ENCODE peak calls at places on chromosomes 11 and 22, in seven cellular contexts. I, K, Y, Q, L, A and N are unnamed samples.

GRCh38 chr11:118625976-118626375 is 18.6 kb downstream of the PHLDB1 start:
- DNase-seq in I (no peak), K (no peak), Y (no peak), Q (no peak), L (no peak), A (no peak), N (no peak)

GRCh38 chr11:35541621-35542375 is 16.4 kb upstream of the PAMR1 start:
- DNase-seq in I (no peak), K (no peak), Y (no peak), Q (peak), L (peak), A (peak), N (no peak)

GRCh38 chr11:124823512-124824376 is 23.5 kb upstream of the MSANTD2 start:
- DNase-seq in I (no peak), K (no peak), Y (peak), Q (no peak), L (peak), A (no peak), N (no peak)

GRCh38 chr22:35218079-35218478 is 39.2 kb upstream of the HMGXB4 start:
- DNase-seq in I (no peak), K (no peak), Y (no peak), Q (no peak), L (peak), A (no peak), N (no peak)

GRCh38 chr11:96001037-96001436 is 77.1 kb upstream of the MTMR2 start:
- DNase-seq in I (no peak), K (peak), Y (peak), Q (peak), L (peak), A (no peak), N (peak)

GRCh38 chr11:2178906-2179494 is 7.4 kb upstream of the TH start:
- DNase-seq in I (no peak), K (no peak), Y (no peak), Q (peak), L (peak), A (peak), N (no peak)

GRCh38 chr22:28171135-28171534 is 252.1 kb upstream of the PITPNB start:
- DNase-seq in I (no peak), K (no peak), Y (no peak), Q (peak), L (peak), A (no peak), N (no peak)

GRCh38 chr11:30984827-30985226 is 384.7 kb downstream of the DCDC1 start:
- DNase-seq in I (no peak), K (no peak), Y (no peak), Q (no peak), L (peak), A (peak), N (no peak)

GRCh38 chr11:119044708-119045107 is 12.3 kb downstream of the HYOU1 start:
- DNase-seq in I (no peak), K (no peak), Y (no peak), Q (no peak), L (no peak), A (no peak), N (no peak)

GRCh38 chr11:117589024-117589423 is 208.0 kb downstream of the DSCAML1 start:
- DNase-seq in I (no peak), K (no peak), Y (no peak), Q (no peak), L (no peak), A (no peak), N (no peak)

GRCh38 chr11:63871962-63872832 is 33.3 kb downstream of the MARK2 start:
- DNase-seq in I (peak), K (peak), Y (peak), Q (peak), L (peak), A (peak), N (peak)

GRCh38 chr22:41687901-41688364 is 734 bp downstream of the SNU13 start:
- DNase-seq in I (no peak), K (no peak), Y (no peak), Q (peak), L (peak), A (peak), N (peak)

GRCh38 chr22:39123811-39124668 is 27.0 kb downstream of the APOBEC3H start:
- DNase-seq in I (peak), K (no peak), Y (no peak), Q (no peak), L (no peak), A (no peak), N (no peak)

GRCh38 chr11:85595285-85595884 is 31.8 kb downstream of the DLG2 start:
- DNase-seq in I (peak), K (no peak), Y (no peak), Q (peak), L (peak), A (peak), N (no peak)

GRCh38 chr11:56234155-56234554 is at the start of gene OR5T2:
- DNase-seq in I (no peak), K (no peak), Y (no peak), Q (no peak), L (no peak), A (no peak), N (no peak)

GRCh38 chr22:22099833-22100812 is 117.5 kb upstream of the TOP3B start:
- DNase-seq in I (no peak), K (no peak), Y (no peak), Q (peak), L (no peak), A (no peak), N (no peak)
- TF ChIP-seq CTCF in I (peak), K (no peak), Y (no peak), Q (peak), L (peak), A (no peak), N (no peak)

GRCh38 chr11:66747480-66747879 is 18.5 kb upstream of the SPTBN2 start:
- DNase-seq in I (no peak), K (no peak), Y (no peak), Q (no peak), L (no peak), A (no peak), N (no peak)

GRCh38 chr11:66745356-66746235 is 16.6 kb upstream of the SPTBN2 start:
- DNase-seq in I (peak), K (no peak), Y (peak), Q (no peak), L (no peak), A (peak), N (peak)

GRCh38 chr11:66743271-66743968 is 14.4 kb upstream of the SPTBN2 start:
- DNase-seq in I (no peak), K (no peak), Y (peak), Q (no peak), L (no peak), A (peak), N (no peak)

GRCh38 chr11:66749091-66749490 is 20.1 kb upstream of the SPTBN2 start:
- DNase-seq in I (no peak), K (no peak), Y (peak), Q (no peak), L (no peak), A (no peak), N (no peak)

DNA sequence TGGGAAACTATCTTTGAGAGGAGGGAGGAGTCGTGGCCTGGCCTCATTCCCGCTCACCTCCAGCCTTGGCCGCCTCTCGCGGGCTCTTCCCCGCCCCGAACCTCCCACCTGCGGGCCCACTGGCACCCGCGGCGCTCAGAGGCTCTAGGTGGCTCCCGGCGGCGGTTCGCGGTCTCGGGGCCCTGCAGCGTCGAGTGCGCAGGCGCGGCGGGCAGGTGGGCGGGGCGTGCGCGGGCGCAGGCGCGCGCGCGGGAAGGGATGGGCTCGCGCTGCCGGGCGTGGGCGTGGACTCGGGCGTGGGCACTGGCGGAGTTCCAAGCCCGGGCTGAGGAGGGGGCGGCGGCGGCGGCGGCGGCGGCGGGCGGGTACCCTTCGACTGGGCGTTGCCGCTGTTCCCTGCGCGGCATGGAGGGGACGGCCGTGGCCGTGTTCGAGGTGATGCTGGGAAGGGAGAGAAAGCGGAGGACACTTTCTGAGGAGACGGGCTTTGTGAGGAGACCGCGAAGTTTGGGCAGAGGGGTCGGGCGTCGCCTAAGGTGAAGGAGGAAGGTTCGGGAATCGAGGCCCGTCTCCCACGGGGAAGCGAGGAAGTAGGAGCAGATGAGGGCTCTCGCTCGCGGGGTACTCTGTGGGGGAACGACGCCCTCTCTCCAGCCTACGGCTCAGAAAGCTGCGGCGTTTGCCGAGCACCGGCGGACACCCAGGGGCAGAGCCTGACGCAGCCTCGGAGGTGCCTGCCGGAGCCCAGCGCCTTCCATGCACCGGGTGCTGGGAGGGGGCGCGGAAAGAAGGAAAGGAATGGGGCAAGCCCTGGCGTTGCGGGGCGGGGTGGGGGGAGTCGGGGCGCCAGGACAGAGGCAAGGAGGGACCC is 15.7 kb upstream of the SPTBN2 start:
- DNase-seq in I (peak), K (peak), Y (peak), Q (peak), L (peak), A (peak), N (peak)
- TF ChIP-seq CTCF in I (peak), K (no peak), Y (no peak), Q (no peak), L (no peak), A (no peak), N (no peak)

GRCh38 chr11:106415510-106415909 is 338.0 kb downstream of the AASDHPPT start:
- DNase-seq in I (no peak), K (no peak), Y (no peak), Q (no peak), L (no peak), A (no peak), N (no peak)
- TF ChIP-seq CTCF in I (no peak), K (no peak), Y (no peak), Q (no peak), L (no peak), A (no peak), N (no peak)

DNA sequence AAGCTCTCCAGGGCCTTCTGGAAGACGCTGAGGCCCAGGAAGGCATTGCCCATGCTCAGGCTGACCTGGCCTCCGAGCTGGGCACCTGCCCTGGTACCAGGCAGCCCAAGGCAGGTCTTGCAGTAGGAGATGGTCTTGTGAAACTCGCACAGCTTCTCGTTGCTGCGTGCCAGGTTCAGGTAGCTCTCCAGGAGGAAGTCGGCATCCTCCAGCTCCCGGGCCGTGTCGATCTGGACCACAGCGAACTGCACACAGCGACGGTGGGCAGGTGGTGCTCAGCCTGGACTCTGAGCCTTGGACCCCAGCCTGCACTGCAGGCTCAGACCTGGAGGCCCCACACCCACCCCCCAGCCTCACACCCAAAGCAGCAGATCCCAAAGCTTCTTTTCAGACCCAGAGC is 1.0 kb downstream of the RAPSN start:
- DNase-seq in I (no peak), K (no peak), Y (no peak), Q (no peak), L (no peak), A (no peak), N (no peak)
- TF ChIP-seq CTCF in I (no peak), K (no peak), Y (no peak), Q (no peak), L (no peak), A (no peak), N (no peak)

GRCh38 chr22:24460418-24461089 is 33.2 kb downstream of the ADORA2A start:
- DNase-seq in I (peak), K (no peak), Y (no peak), Q (peak), L (no peak), A (no peak), N (no peak)
- TF ChIP-seq CTCF in I (no peak), K (no peak), Y (no peak), Q (no peak), L (no peak), A (no peak), N (no peak)

GRCh38 chr11:101390539-101390938 is 193.3 kb downstream of the TRPC6 start:
- DNase-seq in I (no peak), K (no peak), Y (no peak), Q (peak), L (peak), A (peak), N (no peak)
- TF ChIP-seq CTCF in I (no peak), K (no peak), Y (no peak), Q (peak), L (peak), A (peak), N (peak)

GRCh38 chr11:4581443-4581842 is at the start of gene OR52I2:
- DNase-seq in I (no peak), K (no peak), Y (no peak), Q (no peak), L (no peak), A (no peak), N (no peak)

GRCh38 chr11:4578624-4579023 is 2.9 kb upstream of the OR52I2 start:
- DNase-seq in I (no peak), K (no peak), Y (no peak), Q (no peak), L (no peak), A (no peak), N (no peak)

GRCh38 chr11:4577761-4578160 is 3.8 kb upstream of the OR52I2 start:
- DNase-seq in I (no peak), K (no peak), Y (no peak), Q (no peak), L (no peak), A (no peak), N (no peak)

GRCh38 chr11:4576880-4577279 is 4.7 kb upstream of the OR52I2 start:
- DNase-seq in I (no peak), K (no peak), Y (no peak), Q (no peak), L (no peak), A (no peak), N (no peak)

DNA sequence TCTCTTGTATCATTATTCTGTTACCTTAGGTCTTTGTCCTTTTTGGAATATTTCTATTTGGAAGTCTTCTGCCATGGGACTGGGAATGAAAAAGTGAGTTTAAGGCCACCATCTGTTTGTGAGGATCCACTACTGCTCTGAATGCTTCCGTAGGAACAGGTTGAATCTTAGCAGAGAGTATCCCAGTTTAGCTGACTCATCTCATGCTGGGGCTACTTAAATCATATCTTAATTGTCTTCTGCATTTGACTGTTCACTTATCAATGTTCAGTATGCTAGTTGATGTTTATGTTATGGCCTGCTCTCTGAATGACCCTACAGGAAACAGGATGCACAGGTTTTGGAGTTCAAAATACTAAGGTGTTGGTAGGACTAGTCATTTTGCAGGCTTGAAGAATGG is 1.4 kb upstream of the OR52I2 start:
- DNase-seq in I (no peak), K (no peak), Y (no peak), Q (no peak), L (no peak), A (no peak), N (no peak)
- TF ChIP-seq CTCF in I (no peak), K (no peak), Y (no peak), Q (no peak), L (no peak), A (no peak), N (no peak)

GRCh38 chr22:46996595-46997310 is 234.3 kb downstream of the TBC1D22A start:
- DNase-seq in I (no peak), K (no peak), Y (no peak), Q (no peak), L (no peak), A (peak), N (no peak)
- TF ChIP-seq CTCF in I (peak), K (no peak), Y (no peak), Q (peak), L (peak), A (peak), N (no peak)